ENCODE peak calls at places on chromosome 5, in nine cellular contexts. I is tibial artery; X is choroid plexus epithelial cell; Z is right cardiac atrium; H is H7; U is left ventricle myocardium inferior; R is effector memory CD4-positive, alpha-beta T cell; V is CD8-positive, alpha-beta T cell; W is cardiac fibroblast. L is an unnamed sample.

GRCh38 chr5:16679863-16680262 is 63.1 kb upstream of the RETREG1 start:
- DNase-seq in I (no peak), X (no peak), Z (no peak), H (peak; percentile 67), U (no peak), R (no peak), V (no peak), W (no peak), L (no peak)

GRCh38 chr5:110549301-110549700 is 177.2 kb downstream of the TMEM232 start:
- DNase-seq in I (no peak), X (no peak), Z (no peak), H (no peak), U (no peak), R (no peak), V (no peak), W (peak; percentile 20), L (no peak)

GRCh38 chr5:109911731-109912130 is 222.0 kb downstream of the MAN2A1 start:
- DNase-seq in I (no peak), X (peak; percentile 92), Z (no peak), H (no peak), U (no peak), R (no peak), V (no peak), W (peak; percentile 28), L (no peak)

GRCh38 chr5:178274826-178275537 is 42.4 kb upstream of the PHYKPL start:
- DNase-seq in I (no peak), X (no peak), Z (no peak), H (no peak), U (no peak), R (no peak), V (no peak), W (no peak), L (no peak)

GRCh38 chr5:67181648-67182218 is 14.9 kb downstream of the CD180 start:
- DNase-seq in I (no peak), X (peak; percentile 16), Z (no peak), H (no peak), U (no peak), R (no peak), V (no peak), W (no peak), L (no peak)

GRCh38 chr5:51345106-51345505 is 38.1 kb upstream of the ISL1 start:
- DNase-seq in I (no peak), X (no peak), Z (no peak), H (no peak), U (no peak), R (no peak), V (no peak), W (peak; percentile 1), L (no peak)

GRCh38 chr5:180238631-180239030 is 29.6 kb upstream of the RASGEF1C start:
- DNase-seq in I (no peak), X (no peak), Z (no peak), H (no peak), U (no peak), R (no peak), V (no peak), W (no peak), L (no peak)

GRCh38 chr5:113092683-113093082 is 116.1 kb downstream of the DCP2 start:
- DNase-seq in I (peak; percentile 46), X (peak; percentile 8), Z (no peak), H (no peak), U (no peak), R (no peak), V (no peak), W (no peak), L (no peak)

GRCh38 chr5:77957516-77957915 is 181.4 kb upstream of the TBCA start:
- DNase-seq in I (no peak), X (no peak), Z (no peak), H (peak; percentile 68), U (no peak), R (no peak), V (no peak), W (no peak), L (no peak)

GRCh38 chr5:113022661-113023060 is 46.1 kb downstream of the DCP2 start:
- DNase-seq in I (no peak), X (peak; percentile 66), Z (no peak), H (no peak), U (no peak), R (no peak), V (no peak), W (peak; percentile 38), L (no peak)

GRCh38 chr5:83440826-83441225 is 30.7 kb upstream of the VCAN start:
- DNase-seq in I (no peak), X (peak; percentile 10), Z (no peak), H (no peak), U (no peak), R (no peak), V (no peak), W (peak; percentile 14), L (no peak)

GRCh38 chr5:55440188-55440646 is 94.5 kb downstream of the PLPP1 start:
- DNase-seq in I (no peak), X (peak; percentile 32), Z (no peak), H (no peak), U (no peak), R (no peak), V (no peak), W (peak; percentile 69), L (no peak)

DNA sequence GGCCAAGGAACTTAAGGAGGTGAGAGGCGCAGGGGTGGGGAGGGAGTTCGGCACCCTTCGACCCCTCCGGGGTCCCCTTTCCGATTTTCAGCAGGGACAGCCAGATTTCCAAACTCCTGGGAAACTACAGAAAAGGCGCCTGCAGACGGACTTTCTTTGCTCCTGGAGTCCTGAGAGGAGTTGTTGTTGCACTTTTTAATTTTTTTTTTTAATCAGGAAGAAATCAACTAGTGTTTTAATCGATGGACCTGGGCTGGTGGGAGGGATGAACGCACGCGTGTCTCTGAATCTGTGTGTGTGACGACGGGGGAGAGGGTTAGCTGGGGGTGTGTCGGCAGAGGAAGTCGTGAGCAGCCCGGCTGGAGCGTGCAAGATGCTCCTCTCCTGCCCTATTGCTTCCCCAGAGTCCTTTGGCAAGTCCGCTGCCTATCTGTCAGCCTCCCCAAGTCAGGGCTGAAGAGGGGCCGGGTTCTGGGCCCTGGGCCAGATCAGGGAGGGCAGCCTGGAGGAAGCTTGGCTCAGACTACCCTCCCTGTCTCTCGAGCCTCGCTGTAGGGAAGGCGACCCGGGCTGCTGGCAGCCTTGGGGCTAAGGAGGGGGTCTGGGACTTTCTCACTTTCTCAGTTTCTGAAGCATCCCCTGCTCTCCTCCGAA is 654 bp downstream of the PRR16 start:
- DNase-seq in I (peak; percentile 63), X (peak; percentile 65), Z (peak; percentile 81), H (peak; percentile 56), U (peak; percentile 57), R (no peak), V (no peak), W (peak; percentile 73), L (no peak)
- H3K4me3 ChIP-seq in I (peak overlapping the region; percentile 64), X (peak overlapping the region; percentile 81), Z (peak overlapping the region; percentile 90), H (peak overlapping the region; percentile 48), U (peak overlapping the region; percentile 81), R (no peak overlapping the region), V (no peak overlapping the region), W (peak overlapping the region; percentile 89), L (no peak overlapping the region)

GRCh38 chr5:139641116-139642080 is 6.8 kb upstream of the CXXC5 start:
- DNase-seq in I (peak; percentile 16), X (no peak), Z (no peak), H (peak; percentile 56), U (no peak), R (no peak), V (no peak), W (no peak), L (no peak)
- H3K4me3 ChIP-seq in I (no peak overlapping the region), X (no peak overlapping the region), Z (no peak overlapping the region), H (no peak overlapping the region), U (no peak overlapping the region), R (no peak overlapping the region), V (no peak overlapping the region), W (no peak overlapping the region), L (no peak overlapping the region)

GRCh38 chr5:10021248-10021647 is 228.4 kb downstream of the ATPSCKMT start:
- DNase-seq in I (no peak), X (peak; percentile 34), Z (no peak), H (no peak), U (no peak), R (no peak), V (no peak), W (no peak), L (no peak)

GRCh38 chr5:10018670-10019069 is 231.0 kb downstream of the ATPSCKMT start:
- DNase-seq in I (no peak), X (peak; percentile 88), Z (no peak), H (no peak), U (no peak), R (no peak), V (no peak), W (peak; percentile 81), L (no peak)

GRCh38 chr5:10018211-10018610 is 231.5 kb downstream of the ATPSCKMT start:
- DNase-seq in I (no peak), X (peak; percentile 28), Z (no peak), H (no peak), U (no peak), R (no peak), V (no peak), W (no peak), L (no peak)

GRCh38 chr5:10019236-10019635 is 230.5 kb downstream of the ATPSCKMT start:
- DNase-seq in I (no peak), X (no peak), Z (no peak), H (no peak), U (no peak), R (no peak), V (no peak), W (no peak), L (no peak)

GRCh38 chr5:10023494-10023893 is 226.2 kb downstream of the ATPSCKMT start:
- DNase-seq in I (no peak), X (no peak), Z (no peak), H (no peak), U (no peak), R (no peak), V (no peak), W (no peak), L (no peak)
- H3K4me3 ChIP-seq in I (no peak overlapping the region), X (no peak overlapping the region), Z (no peak overlapping the region), H (no peak overlapping the region), U (no peak overlapping the region), R (no peak overlapping the region), V (no peak overlapping the region), W (no peak overlapping the region), L (no peak overlapping the region)

DNA sequence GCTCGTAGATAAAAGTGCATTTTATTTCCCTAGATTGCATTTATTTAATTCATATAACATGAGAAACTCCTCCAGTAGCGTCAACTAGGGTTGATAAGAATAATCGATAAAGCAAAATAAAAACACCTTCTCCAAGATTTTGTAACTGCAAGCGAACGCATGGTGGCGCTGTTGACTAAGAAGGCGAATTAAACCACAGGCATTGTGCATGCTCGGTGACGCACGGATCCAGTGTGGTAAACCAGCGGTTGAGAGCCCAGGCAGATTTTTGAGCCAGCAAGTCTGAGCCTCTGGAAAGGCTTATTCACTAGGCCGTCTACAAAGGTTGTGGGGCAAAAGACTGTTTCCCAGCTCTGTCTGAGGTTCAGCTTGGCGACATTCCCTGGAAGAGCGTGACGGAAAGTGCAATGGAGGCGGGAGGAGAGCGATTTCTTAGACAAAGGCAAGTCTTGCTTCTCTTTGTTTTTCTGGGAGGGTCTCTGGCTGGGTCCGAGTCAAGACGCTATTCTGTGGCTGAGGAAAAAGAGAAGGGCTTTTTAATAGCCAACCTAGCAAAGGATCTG is at the start of gene PCDHB3:
- DNase-seq in I (no peak), X (peak; percentile 2), Z (peak; percentile 76), H (peak; percentile 73), U (peak; percentile 40), R (no peak), V (no peak), W (peak; percentile 41), L (no peak)
- H3K4me3 ChIP-seq in I (peak within 1 kb of the TSS; percentile 18), X (no peak within 1 kb of the TSS), Z (peak within 1 kb of the TSS; percentile 54), H (peak within 1 kb of the TSS; percentile 20), U (peak within 1 kb of the TSS; percentile 56), R (no peak within 1 kb of the TSS), V (no peak within 1 kb of the TSS), W (no peak within 1 kb of the TSS), L (no peak within 1 kb of the TSS)